ENCODE peak calls at places on chromosomes 2 and 18, in nine cellular contexts. T, W, E, S, H, A, P, J and Q are unnamed samples.

GRCh38 chr18:62518460-62519375 is 4.1 kb upstream of the ZCCHC2 start:
- DNase-seq in T (no peak), W (no peak), E (no peak), S (no peak), H (peak; percentile 36), A (no peak), P (no peak), J (no peak), Q (no peak)

GRCh38 chr2:226911932-226912331 is 76.1 kb downstream of the RHBDD1 start:
- DNase-seq in T (no peak), W (no peak), E (no peak), S (peak; percentile 46), H (peak; percentile 61), A (no peak), P (no peak), J (no peak), Q (no peak)

GRCh38 chr18:10660485-10660884 is 134.7 kb downstream of the NAPG start:
- DNase-seq in T (no peak), W (no peak), E (peak; percentile 49), S (no peak), H (peak; percentile 45), A (no peak), P (peak; percentile 25), J (no peak), Q (peak; percentile 48)

GRCh38 chr2:8549273-8549922 is 132.5 kb upstream of the ID2 start:
- DNase-seq in T (no peak), W (no peak), E (no peak), S (no peak), H (no peak), A (no peak), P (no peak), J (no peak), Q (no peak)

GRCh38 chr18:27954226-27954625 is 222.7 kb downstream of the CDH2 start:
- DNase-seq in T (peak; percentile 0), W (no peak), E (no peak), S (no peak), H (peak; percentile 80), A (no peak), P (no peak), J (no peak), Q (no peak)

GRCh38 chr2:15968280-15969178 is 28.2 kb downstream of the MYCN start:
- DNase-seq in T (no peak), W (no peak), E (no peak), S (no peak), H (no peak), A (no peak), P (no peak), J (no peak), Q (no peak)

GRCh38 chr2:31191931-31192330 is 25.4 kb downstream of the CAPN14 start:
- DNase-seq in T (no peak), W (no peak), E (no peak), S (no peak), H (no peak), A (no peak), P (no peak), J (no peak), Q (no peak)

GRCh38 chr2:2570871-2571270 is 239.8 kb upstream of the MYT1L start:
- DNase-seq in T (no peak), W (no peak), E (no peak), S (no peak), H (no peak), A (no peak), P (no peak), J (no peak), Q (no peak)

GRCh38 chr2:42721898-42722297 is 42.0 kb downstream of the OXER1 start:
- DNase-seq in T (no peak), W (no peak), E (no peak), S (no peak), H (no peak), A (no peak), P (no peak), J (no peak), Q (no peak)

GRCh38 chr2:71879509-71880184 is 268.0 kb downstream of the CYP26B1 start:
- DNase-seq in T (no peak), W (no peak), E (no peak), S (no peak), H (no peak), A (no peak), P (no peak), J (no peak), Q (no peak)

GRCh38 chr2:39737661-39738060 is 41.4 kb downstream of the THUMPD2 start:
- DNase-seq in T (no peak), W (peak; percentile 65), E (no peak), S (no peak), H (peak; percentile 88), A (no peak), P (no peak), J (no peak), Q (no peak)

GRCh38 chr2:122203523-122203922 is 448.1 kb downstream of the TSN start:
- DNase-seq in T (no peak), W (no peak), E (no peak), S (no peak), H (peak; percentile 73), A (no peak), P (peak; percentile 78), J (no peak), Q (peak; percentile 84)

GRCh38 chr2:232008907-232009638 is 47.6 kb downstream of the DIS3L2 start:
- DNase-seq in T (no peak), W (no peak), E (no peak), S (no peak), H (peak; percentile 15), A (no peak), P (no peak), J (no peak), Q (no peak)

GRCh38 chr2:215358891-215359575 is 47.2 kb downstream of the ATIC start:
- DNase-seq in T (no peak), W (no peak), E (no peak), S (no peak), H (peak; percentile 54), A (no peak), P (no peak), J (no peak), Q (no peak)

GRCh38 chr2:12928706-12929291 is 212.1 kb downstream of the TRIB2 start:
- DNase-seq in T (no peak), W (no peak), E (no peak), S (peak; percentile 54), H (peak; percentile 44), A (no peak), P (peak; percentile 7), J (no peak), Q (no peak)

GRCh38 chr2:85709385-85709784 is 15.2 kb downstream of the GNLY start:
- DNase-seq in T (peak; percentile 72), W (no peak), E (no peak), S (no peak), H (no peak), A (peak; percentile 3), P (no peak), J (no peak), Q (no peak)

GRCh38 chr2:206790311-206790935 is 25.0 kb downstream of the FASTKD2 start:
- DNase-seq in T (no peak), W (no peak), E (no peak), S (no peak), H (peak; percentile 50), A (no peak), P (no peak), J (no peak), Q (no peak)

GRCh38 chr2:177161741-177162440 is 50.7 kb upstream of the HNRNPA3 start:
- DNase-seq in T (peak; percentile 45), W (no peak), E (peak; percentile 31), S (no peak), H (peak; percentile 36), A (no peak), P (peak; percentile 48), J (no peak), Q (no peak)

GRCh38 chr2:9952286-9952737 is 819 bp downstream of the GRHL1 start:
- DNase-seq in T (no peak), W (peak; percentile 29), E (no peak), S (no peak), H (no peak), A (no peak), P (no peak), J (no peak), Q (no peak)

GRCh38 chr18:3794537-3795348 is 344.8 kb downstream of the TGIF1 start:
- DNase-seq in T (no peak), W (no peak), E (peak; percentile 9), S (peak; percentile 94), H (peak; percentile 96), A (peak; percentile 26), P (peak; percentile 79), J (no peak), Q (no peak)

GRCh38 chr2:237685408-237685807 is 58.0 kb downstream of the LRRFIP1 start:
- DNase-seq in T (no peak), W (no peak), E (no peak), S (no peak), H (no peak), A (no peak), P (no peak), J (no peak), Q (no peak)
- TF ChIP-seq CTCF in T (peak; percentile 21), W (no peak), E (no peak), S (peak; percentile 57), H (peak; percentile 50), A (no peak), P (no peak), J (no peak), Q (peak; percentile 56)

DNA sequence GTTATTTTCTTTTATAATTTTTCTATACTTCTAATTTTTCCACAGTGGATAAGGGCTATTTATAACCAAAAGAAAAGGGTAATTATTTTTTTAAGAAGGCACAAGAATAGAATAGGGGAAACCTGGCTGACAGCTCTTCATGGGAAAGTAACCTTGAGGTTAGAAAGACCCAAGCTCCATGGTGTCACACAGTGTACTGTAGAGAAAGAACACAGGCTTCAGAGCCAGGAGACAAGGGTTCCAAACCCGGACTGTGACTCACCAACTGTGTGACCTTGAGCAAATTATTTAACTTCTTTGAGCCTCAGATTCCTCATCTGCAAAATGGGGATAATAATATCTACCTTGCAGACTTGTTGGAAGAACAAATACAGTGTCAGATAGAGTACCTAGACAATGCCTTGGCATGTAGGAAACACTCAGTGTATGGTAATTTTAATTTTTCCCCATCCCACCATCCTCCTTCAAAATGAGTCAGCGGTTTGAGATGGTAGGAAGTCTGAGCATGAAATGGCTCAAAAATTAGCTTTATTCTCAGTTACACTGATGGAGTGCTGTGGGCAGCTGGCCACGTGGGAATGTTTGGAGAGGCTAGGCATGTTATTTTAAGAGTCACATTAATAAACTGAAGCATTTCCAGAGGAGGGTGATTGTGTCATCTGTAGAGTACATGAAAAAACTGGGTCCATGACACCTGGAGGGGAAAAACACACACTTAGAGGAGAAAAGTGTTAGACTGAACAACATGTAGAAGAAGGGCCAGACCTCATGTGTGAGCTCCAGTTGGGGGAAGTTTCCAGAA is 36.7 kb downstream of the TMEM37 start:
- DNase-seq in T (no peak), W (no peak), E (no peak), S (no peak), H (peak; percentile 43), A (no peak), P (no peak), J (no peak), Q (no peak)
- TF ChIP-seq CTCF in T (no peak), W (no peak), E (no peak), S (no peak), H (no peak), A (no peak), P (no peak), J (no peak), Q (no peak)

GRCh38 chr2:96574364-96574763 is 37.8 kb downstream of the ARID5A start:
- DNase-seq in T (no peak), W (no peak), E (no peak), S (no peak), H (no peak), A (no peak), P (no peak), J (no peak), Q (no peak)
- TF ChIP-seq CTCF in T (peak; percentile 23), W (no peak), E (no peak), S (peak; percentile 21), H (peak; percentile 32), A (no peak), P (no peak), J (no peak), Q (peak; percentile 16)

GRCh38 chr2:149087751-149088150 is 49.3 kb downstream of the LYPD6B start:
- DNase-seq in T (peak; percentile 55), W (no peak), E (no peak), S (no peak), H (no peak), A (no peak), P (peak; percentile 15), J (no peak), Q (no peak)
- TF ChIP-seq CTCF in T (peak; percentile 25), W (peak; percentile 49), E (no peak), S (peak; percentile 66), H (peak; percentile 37), A (no peak), P (no peak), J (no peak), Q (peak; percentile 67)